ENCODE peak calls at places on chromosomes 16 and 17, in six cellular contexts. B is stimulated activated CD4-positive, alpha-beta T cell treated with anti-CD3 and anti-CD28 coated beads, Interleukin-2, amount 100 ng/mL, for 48 hours; A is stimulated activated CD8-positive, alpha-beta memory T cell treated with anti-CD3 and anti-CD28 coated beads, Interleukin-7, amount 100 ng/mL, for 24 hours; T is HCT116; H is non-pigmented ciliary epithelial cell; I is iris pigment epithelial cell. G is an unnamed sample.

GRCh38 chr17:9291912-9292562 is 270.7 kb downstream of the NTN1 start:
- DNase-seq in B (peak), A (no peak), T (no peak), H (no peak), I (peak), G (no peak)

GRCh38 chr17:72952641-72953313 is 139.7 kb downstream of the SLC39A11 start:
- DNase-seq in B (no peak), A (no peak), T (no peak), H (no peak), I (peak), G (no peak)

GRCh38 chr17:6496116-6496481 is 51.8 kb downstream of the PIMREG start:
- DNase-seq in B (no peak), A (no peak), T (no peak), H (no peak), I (no peak), G (no peak)

GRCh38 chr16:29816694-29817441 is 916 bp downstream of the PAGR1 start:
- DNase-seq in B (no peak), A (no peak), T (no peak), H (no peak), I (peak), G (no peak)

GRCh38 chr17:29247219-29247618 is 560 bp downstream of the CRYBA1 start:
- DNase-seq in B (no peak), A (no peak), T (no peak), H (no peak), I (no peak), G (no peak)

GRCh38 chr17:49987681-49988441 is 7.2 kb downstream of the DLX3 start:
- DNase-seq in B (no peak), A (no peak), T (no peak), H (no peak), I (no peak), G (no peak)

GRCh38 chr16:48393843-48394703 is 8.9 kb upstream of the SIAH1 start:
- DNase-seq in B (no peak), A (no peak), T (no peak), H (peak), I (peak), G (peak)

GRCh38 chr16:77788196-77789084 is at the start of gene VAT1L:
- DNase-seq in B (peak), A (no peak), T (no peak), H (no peak), I (peak), G (no peak)

GRCh38 chr16:83356266-83356665 is 451.5 kb upstream of the HSBP1 start:
- DNase-seq in B (no peak), A (no peak), T (peak), H (peak), I (peak), G (no peak)

GRCh38 chr16:12235110-12235509 is 258.6 kb downstream of the SNX29 start:
- DNase-seq in B (no peak), A (no peak), T (no peak), H (no peak), I (no peak), G (no peak)

GRCh38 chr16:50472472-50472871 is 75.7 kb upstream of the NKD1 start:
- DNase-seq in B (no peak), A (no peak), T (no peak), H (no peak), I (no peak), G (no peak)

GRCh38 chr16:3256876-3257465 is 538 bp upstream of the MEFV start:
- DNase-seq in B (no peak), A (no peak), T (no peak), H (no peak), I (peak), G (no peak)

GRCh38 chr17:61371606-61372005 is 28.0 kb upstream of the TBX2 start:
- DNase-seq in B (no peak), A (no peak), T (no peak), H (no peak), I (no peak), G (no peak)

GRCh38 chr17:34067009-34067408 is 188.1 kb upstream of the CCL2 start:
- DNase-seq in B (no peak), A (no peak), T (no peak), H (no peak), I (no peak), G (no peak)

GRCh38 chr16:23469814-23470213 is 16.8 kb upstream of the COG7 start:
- DNase-seq in B (no peak), A (no peak), T (peak), H (no peak), I (peak), G (no peak)

GRCh38 chr16:75466760-75467159 is 2.3 kb upstream of the TMEM170A start:
- DNase-seq in B (no peak), A (no peak), T (no peak), H (no peak), I (no peak), G (no peak)

GRCh38 chr16:70689970-70690905 is 4.4 kb upstream of the MTSS2 start:
- DNase-seq in B (no peak), A (no peak), T (no peak), H (no peak), I (no peak), G (no peak)

GRCh38 chr17:64781394-64781793 is 119.3 kb upstream of the SMURF2 start:
- DNase-seq in B (no peak), A (no peak), T (no peak), H (no peak), I (peak), G (no peak)

GRCh38 chr17:78395186-78395585 is 16.7 kb downstream of the PGS1 start:
- DNase-seq in B (no peak), A (no peak), T (no peak), H (no peak), I (no peak), G (no peak)

GRCh38 chr16:68927016-68927415 is 83.7 kb downstream of the TANGO6 start:
- DNase-seq in B (no peak), A (no peak), T (no peak), H (no peak), I (no peak), G (no peak)

GRCh38 chr16:10180771-10181163 is 1.5 kb downstream of the GRIN2A start:
- DNase-seq in B (peak), A (peak), T (no peak), H (no peak), I (no peak), G (no peak)

GRCh38 chr17:49361902-49362722 is at the start of gene ZNF652:
- DNase-seq in B (peak), A (peak), T (peak), H (no peak), I (peak), G (no peak)

GRCh38 chr16:67312450-67313118 is 14.0 kb downstream of the KCTD19 start:
- DNase-seq in B (no peak), A (no peak), T (no peak), H (no peak), I (peak), G (no peak)

GRCh38 chr16:9408297-9408696 is 316.9 kb downstream of the HAPSTR1 start:
- DNase-seq in B (no peak), A (no peak), T (no peak), H (no peak), I (no peak), G (peak)

GRCh38 chr17:12041316-12041715 is 20.6 kb downstream of the MAP2K4 start:
- DNase-seq in B (no peak), A (no peak), T (peak), H (peak), I (peak), G (no peak)

GRCh38 chr17:79438936-79439335 is 171.9 kb downstream of the RBFOX3 start:
- DNase-seq in B (no peak), A (no peak), T (no peak), H (no peak), I (no peak), G (no peak)

GRCh38 chr17:27888945-27889344 is 4.2 kb downstream of the LYRM9 start:
- DNase-seq in B (no peak), A (no peak), T (no peak), H (no peak), I (peak), G (no peak)

GRCh38 chr17:76266244-76266938 is 1.2 kb downstream of the UBALD2 start:
- DNase-seq in B (no peak), A (no peak), T (no peak), H (no peak), I (peak), G (no peak)

GRCh38 chr16:66549284-66550131 is at the start of gene TK2:
- DNase-seq in B (peak), A (peak), T (no peak), H (no peak), I (peak), G (peak)

GRCh38 chr16:66020642-66021041 is 345.8 kb upstream of the CDH5 start:
- DNase-seq in B (no peak), A (no peak), T (no peak), H (no peak), I (peak), G (no peak)

GRCh38 chr17:82392967-82393366 is 21.4 kb downstream of the UTS2R start:
- DNase-seq in B (no peak), A (no peak), T (no peak), H (no peak), I (no peak), G (no peak)

GRCh38 chr16:12271006-12271405 is 294.5 kb downstream of the SNX29 start:
- DNase-seq in B (no peak), A (no peak), T (peak), H (no peak), I (peak), G (no peak)

GRCh38 chr17:82563318-82563717 is 43.8 kb downstream of the FOXK2 start:
- DNase-seq in B (no peak), A (no peak), T (no peak), H (no peak), I (no peak), G (no peak)

GRCh38 chr17:82435103-82435502 is 15.4 kb downstream of the CYBC1 start:
- DNase-seq in B (no peak), A (no peak), T (no peak), H (no peak), I (peak), G (no peak)

GRCh38 chr17:4235372-4236279 is 28.2 kb downstream of the ANKFY1 start:
- DNase-seq in B (no peak), A (no peak), T (no peak), H (no peak), I (peak), G (no peak)

G was measured in vagina.